ENCODE peak calls at places on chromosome 4, in seven cellular contexts. One of them, this sample, is unnamed.

GRCh38 chr4:176319237-176319703 is 496 bp upstream of the SPCS3 start:
- DNase-seq in stimulated activated naive CD4-positive, alpha-beta T cell: no peak
- DNase-seq in natural killer cell: no peak
- DNase-seq in omental fat pad: no peak
- DNase-seq in HFFc6: no peak
- DNase-seq in hypothalamus: no peak
- DNase-seq in iPS DF 6.9: no peak
- DNase-seq in this sample: no peak

GRCh38 chr4:148776944-148777343 is 334.7 kb upstream of the NR3C2 start:
- DNase-seq in hypothalamus: no peak
- DNase-seq in HFFc6: no peak
- DNase-seq in natural killer cell: no peak
- DNase-seq in omental fat pad: no peak
- DNase-seq in stimulated activated naive CD4-positive, alpha-beta T cell: no peak
- DNase-seq in iPS DF 6.9: no peak
- DNase-seq in this sample: no peak

GRCh38 chr4:34422472-34422871 is 1821.8 kb downstream of the ARAP2 start:
- DNase-seq in stimulated activated naive CD4-positive, alpha-beta T cell: no peak
- DNase-seq in natural killer cell: no peak
- DNase-seq in omental fat pad: no peak
- DNase-seq in HFFc6: peak
- DNase-seq in hypothalamus: no peak
- DNase-seq in iPS DF 6.9: no peak
- DNase-seq in this sample: no peak

GRCh38 chr4:88743696-88744095 is 46.1 kb upstream of the NAP1L5 start:
- DNase-seq in iPS DF 6.9: no peak
- DNase-seq in natural killer cell: no peak
- DNase-seq in stimulated activated naive CD4-positive, alpha-beta T cell: no peak
- DNase-seq in omental fat pad: no peak
- DNase-seq in HFFc6: peak
- DNase-seq in hypothalamus: no peak
- DNase-seq in this sample: no peak

GRCh38 chr4:5463361-5463760 is 245.0 kb downstream of the EVC2 start:
- DNase-seq in iPS DF 6.9: no peak
- DNase-seq in stimulated activated naive CD4-positive, alpha-beta T cell: no peak
- DNase-seq in hypothalamus: no peak
- DNase-seq in natural killer cell: no peak
- DNase-seq in HFFc6: no peak
- DNase-seq in omental fat pad: no peak
- DNase-seq in this sample: no peak

GRCh38 chr4:128229458-128229805 is 58.2 kb downstream of the PGRMC2 start:
- DNase-seq in stimulated activated naive CD4-positive, alpha-beta T cell: no peak
- DNase-seq in natural killer cell: no peak
- DNase-seq in omental fat pad: no peak
- DNase-seq in iPS DF 6.9: no peak
- DNase-seq in HFFc6: no peak
- DNase-seq in hypothalamus: no peak
- DNase-seq in this sample: no peak

GRCh38 chr4:75821966-75822365 is 80.3 kb downstream of the PPEF2 start:
- DNase-seq in natural killer cell: no peak
- DNase-seq in hypothalamus: no peak
- DNase-seq in HFFc6: peak
- DNase-seq in omental fat pad: no peak
- DNase-seq in iPS DF 6.9: no peak
- DNase-seq in stimulated activated naive CD4-positive, alpha-beta T cell: no peak
- DNase-seq in this sample: no peak

GRCh38 chr4:13783800-13784411 is 156.4 kb upstream of the BOD1L1 start:
- DNase-seq in stimulated activated naive CD4-positive, alpha-beta T cell: no peak
- DNase-seq in omental fat pad: no peak
- DNase-seq in hypothalamus: peak
- DNase-seq in iPS DF 6.9: no peak
- DNase-seq in HFFc6: no peak
- DNase-seq in natural killer cell: no peak
- DNase-seq in this sample: no peak

GRCh38 chr4:54063224-54063623 is 1.2 kb downstream of the CHIC2 start:
- DNase-seq in hypothalamus: no peak
- DNase-seq in stimulated activated naive CD4-positive, alpha-beta T cell: no peak
- DNase-seq in iPS DF 6.9: no peak
- DNase-seq in natural killer cell: no peak
- DNase-seq in HFFc6: peak
- DNase-seq in omental fat pad: no peak
- DNase-seq in this sample: peak

GRCh38 chr4:184347251-184348239 is 126.8 kb downstream of the IRF2 start:
- DNase-seq in iPS DF 6.9: peak
- DNase-seq in omental fat pad: no peak
- DNase-seq in HFFc6: no peak
- DNase-seq in natural killer cell: no peak
- DNase-seq in hypothalamus: no peak
- DNase-seq in stimulated activated naive CD4-positive, alpha-beta T cell: no peak
- DNase-seq in this sample: peak

GRCh38 chr4:169645627-169646026 is 25.2 kb downstream of the CLCN3 start:
- DNase-seq in iPS DF 6.9: no peak
- DNase-seq in natural killer cell: no peak
- DNase-seq in stimulated activated naive CD4-positive, alpha-beta T cell: no peak
- DNase-seq in omental fat pad: no peak
- DNase-seq in HFFc6: no peak
- DNase-seq in hypothalamus: no peak
- DNase-seq in this sample: no peak

GRCh38 chr4:42399393-42399792 is 2.1 kb downstream of the SHISA3 start:
- DNase-seq in natural killer cell: no peak
- DNase-seq in omental fat pad: no peak
- DNase-seq in hypothalamus: no peak
- DNase-seq in HFFc6: no peak
- DNase-seq in iPS DF 6.9: no peak
- DNase-seq in stimulated activated naive CD4-positive, alpha-beta T cell: no peak
- DNase-seq in this sample: peak

GRCh38 chr4:128322986-128323385 is 35.4 kb upstream of the PGRMC2 start:
- DNase-seq in HFFc6: peak
- DNase-seq in stimulated activated naive CD4-positive, alpha-beta T cell: no peak
- DNase-seq in iPS DF 6.9: no peak
- DNase-seq in hypothalamus: no peak
- DNase-seq in natural killer cell: no peak
- DNase-seq in omental fat pad: no peak
- DNase-seq in this sample: peak

GRCh38 chr4:54659213-54660144 is 1.7 kb downstream of the KIT start:
- DNase-seq in hypothalamus: no peak
- DNase-seq in HFFc6: no peak
- DNase-seq in omental fat pad: no peak
- DNase-seq in natural killer cell: no peak
- DNase-seq in iPS DF 6.9: no peak
- DNase-seq in stimulated activated naive CD4-positive, alpha-beta T cell: no peak
- DNase-seq in this sample: peak